ENCODE peak calls at places on chromosomes 6 and 20, in six cellular contexts. X is fibroblast of lung, J is PC-3, N is neural progenitor cell, Q is mammary epithelial cell, C is DND-41. P is an unnamed sample.
A peak's percentile ranks its signal among the peaks of the same experiment; 100 is the strongest.

GRCh38 chr20:3613821-3614440 is 49.3 kb downstream of the GFRA4 start:
- DNase-seq in Q (no peak), C (no peak), N (peak; percentile 7), X (peak; percentile 31), J (peak; percentile 27), P (no peak)

GRCh38 chr20:46151936-46152335 is 33.8 kb downstream of the CD40 start:
- DNase-seq in Q (no peak), J (peak; percentile 21), C (peak; percentile 39), X (no peak), N (peak; percentile 42), P (peak; percentile 87)

GRCh38 chr6:38024908-38025307 is 205.4 kb downstream of the ZFAND3 start:
- DNase-seq in N (no peak), C (no peak), Q (no peak), J (no peak), X (peak; percentile 24), P (no peak)

GRCh38 chr6:19834858-19835257 is 2.3 kb upstream of the ID4 start:
- DNase-seq in C (no peak), N (no peak), X (peak; percentile 23), Q (peak; percentile 18), J (peak; percentile 39), P (no peak)

GRCh38 chr20:12847862-12848261 is 160.9 kb upstream of the SPTLC3 start:
- DNase-seq in X (no peak), Q (peak; percentile 35), C (no peak), N (peak; percentile 21), J (peak; percentile 44), P (no peak)

GRCh38 chr6:109766167-109766566 is 75.1 kb downstream of the FIG4 start:
- DNase-seq in N (no peak), C (no peak), J (no peak), Q (no peak), X (no peak), P (no peak)

GRCh38 chr6:117840541-117840983 is 66.5 kb upstream of the SLC35F1 start:
- DNase-seq in N (peak; percentile 70), Q (peak; percentile 42), C (no peak), J (peak; percentile 65), X (peak; percentile 74), P (peak; percentile 61)

GRCh38 chr20:35307666-35308653 is 15.7 kb upstream of the FAM83C start:
- DNase-seq in X (peak; percentile 87), N (no peak), J (peak; percentile 94), C (no peak), Q (peak; percentile 96), P (no peak)

GRCh38 chr6:14875678-14876063 is 370.2 kb upstream of the JARID2 start:
- DNase-seq in J (no peak), X (no peak), C (no peak), Q (no peak), N (no peak), P (no peak)

GRCh38 chr6:142387997-142388815 is 86.4 kb downstream of the ADGRG6 start:
- DNase-seq in J (peak; percentile 72), X (peak; percentile 49), C (no peak), N (peak; percentile 43), Q (peak; percentile 16), P (no peak)

GRCh38 chr6:158474961-158475343 is 84.9 kb upstream of the TMEM181 start:
- DNase-seq in Q (no peak), X (peak; percentile 53), N (no peak), J (peak; percentile 89), C (no peak), P (no peak)

GRCh38 chr20:50333856-50334255 is 143.2 kb downstream of the CEBPB start:
- DNase-seq in J (peak; percentile 73), X (peak; percentile 95), C (no peak), Q (peak; percentile 95), N (no peak), P (no peak)

GRCh38 chr6:100453701-100454521 is 10.8 kb downstream of the SIM1 start:
- DNase-seq in J (peak; percentile 26), N (peak; percentile 86), Q (no peak), C (no peak), X (no peak), P (peak; percentile 92)

GRCh38 chr6:83231146-83231545 is 38.0 kb downstream of the RWDD2A start:
- DNase-seq in X (peak; percentile 96), C (no peak), N (no peak), J (no peak), Q (no peak), P (no peak)

GRCh38 chr6:109455502-109456282 is at the start of gene MICAL1:
- DNase-seq in N (peak; percentile 88), J (peak; percentile 47), C (peak; percentile 83), X (peak; percentile 63), Q (peak; percentile 38), P (peak; percentile 89)

GRCh38 chr6:7042654-7043545 is 64.9 kb upstream of the RREB1 start:
- DNase-seq in J (no peak), X (no peak), Q (no peak), C (no peak), N (peak; percentile 57), P (peak; percentile 63)

GRCh38 chr6:82612475-82612874 is 248.9 kb downstream of the TPBG start:
- DNase-seq in Q (no peak), N (no peak), X (peak; percentile 17), C (no peak), J (no peak), P (no peak)

GRCh38 chr6:108260126-108260808 is 573 bp downstream of the SNX3 start:
- DNase-seq in X (peak; percentile 39), N (peak; percentile 65), J (peak; percentile 45), Q (peak; percentile 55), C (peak; percentile 12), P (no peak)

GRCh38 chr20:35007891-35008290 is 52.2 kb downstream of the MYH7B start:
- DNase-seq in J (no peak), Q (no peak), N (no peak), X (no peak), C (no peak), P (peak; percentile 28)

GRCh38 chr6:75524322-75524972 is 30.8 kb upstream of the FILIP1 start:
- DNase-seq in X (peak; percentile 97), N (peak; percentile 6), C (no peak), J (peak; percentile 88), Q (no peak), P (no peak)

GRCh38 chr6:168956884-168957730 is 296.5 kb downstream of the THBS2 start:
- DNase-seq in X (peak; percentile 78), N (peak; percentile 78), C (peak; percentile 50), J (peak; percentile 58), Q (peak; percentile 64), P (peak; percentile 87)

GRCh38 chr6:303948-304558 is 11.8 kb downstream of the DUSP22 start:
- DNase-seq in C (no peak), Q (no peak), J (no peak), X (no peak), N (peak; percentile 32), P (peak; percentile 81)

GRCh38 chr6:14477559-14477958 is 360.0 kb downstream of the CD83 start:
- DNase-seq in C (no peak), Q (no peak), X (no peak), J (no peak), N (no peak), P (no peak)

GRCh38 chr20:31608256-31608980 is 3.3 kb downstream of the ID1 start:
- DNase-seq in N (peak; percentile 93), Q (peak; percentile 75), J (peak; percentile 94), X (peak; percentile 80), C (no peak), P (peak; percentile 98)

GRCh38 chr6:27479319-27480182 is 6.6 kb upstream of the ZNF184 start:
- DNase-seq in Q (peak; percentile 89), J (peak; percentile 89), X (peak; percentile 93), N (peak; percentile 87), C (peak; percentile 86), P (peak; percentile 91)

GRCh38 chr6:91083226-91083625 is 496.4 kb upstream of the MAP3K7 start:
- DNase-seq in J (no peak), X (peak; percentile 55), N (peak; percentile 22), C (no peak), Q (no peak), P (no peak)

GRCh38 chr6:115896538-115897129 is 164.1 kb downstream of the FRK start:
- DNase-seq in C (no peak), N (peak; percentile 62), X (peak; percentile 16), Q (peak; percentile 19), J (peak; percentile 62), P (no peak)

GRCh38 chr6:129210684-129211083 is 327.7 kb downstream of the LAMA2 start:
- DNase-seq in Q (no peak), N (no peak), C (no peak), J (no peak), X (no peak), P (no peak)
- H3K9ac ChIP-seq in Q (no peak overlapping the region), N (no peak overlapping the region), C (no peak overlapping the region), J (no peak overlapping the region), X (no peak overlapping the region), P (no peak overlapping the region)

DNA sequence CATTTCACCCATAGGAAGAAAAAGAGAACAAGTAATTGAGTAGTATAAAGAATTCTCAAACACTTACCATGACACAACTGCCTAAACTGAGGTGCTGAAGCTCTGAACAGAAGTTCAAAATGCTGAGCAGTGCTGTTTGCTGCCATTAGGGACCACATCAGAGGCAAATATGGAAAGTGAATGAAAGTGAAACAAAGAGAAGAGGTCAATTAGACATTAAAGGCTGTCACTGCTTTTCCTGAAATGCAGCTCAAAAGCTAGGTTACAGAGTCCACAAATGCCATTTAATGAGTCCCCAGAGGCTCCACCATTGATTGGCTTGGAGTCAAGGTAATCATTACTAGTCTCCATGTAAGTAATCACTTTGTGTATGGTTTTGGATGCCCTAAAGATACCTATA is 46.1 kb downstream of the POU3F2 start:
- DNase-seq in C (peak; percentile 28), J (no peak), N (no peak), X (no peak), Q (no peak), P (no peak)
- TF ChIP-seq CTCF in C (no peak), J (no peak), N (no peak), X (no peak), Q (no peak), P (no peak)

GRCh38 chr20:17595846-17596245 is 26.0 kb downstream of the DSTN start:
- DNase-seq in X (no peak), J (no peak), C (no peak), N (no peak), Q (no peak), P (no peak)

GRCh38 chr20:17593902-17594301 is 24.0 kb downstream of the DSTN start:
- DNase-seq in C (no peak), X (no peak), N (no peak), J (no peak), Q (no peak), P (no peak)

GRCh38 chr20:17594443-17594842 is 24.6 kb downstream of the DSTN start:
- DNase-seq in N (no peak), Q (peak; percentile 75), X (peak; percentile 81), C (no peak), J (peak; percentile 93), P (no peak)

GRCh38 chr20:17601957-17602356 is 32.1 kb downstream of the DSTN start:
- DNase-seq in X (no peak), Q (no peak), C (no peak), N (no peak), J (no peak), P (peak; percentile 48)

GRCh38 chr20:17598013-17598550 is 28.2 kb downstream of the DSTN start:
- DNase-seq in J (no peak), X (no peak), C (no peak), N (no peak), Q (no peak), P (no peak)
- H3K9ac ChIP-seq in J (no peak overlapping the region), X (no peak overlapping the region), C (no peak overlapping the region), N (no peak overlapping the region), Q (no peak overlapping the region), P (no peak overlapping the region)

DNA sequence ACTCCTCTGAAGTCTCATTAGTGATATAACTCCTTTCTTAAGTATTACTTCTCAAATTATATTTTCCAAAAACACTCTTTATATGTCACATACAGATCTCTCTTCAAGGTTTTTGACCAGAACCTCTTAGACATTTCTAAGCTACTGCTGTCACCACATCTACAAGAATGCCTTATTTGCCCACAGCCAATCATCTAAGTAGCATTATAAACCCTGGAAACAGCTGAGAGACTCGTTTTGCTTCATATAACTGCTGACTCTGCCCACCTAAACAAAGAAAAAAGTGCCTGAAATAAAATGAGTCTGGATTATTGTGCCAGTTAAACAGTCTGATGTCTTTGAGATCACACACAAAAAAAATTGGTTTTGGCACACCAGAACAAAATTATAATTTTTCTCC is 165.9 kb downstream of the COL9A1 start:
- DNase-seq in C (no peak), J (no peak), X (no peak), Q (no peak), N (no peak), P (no peak)
- TF ChIP-seq CTCF in C (no peak), J (no peak), X (no peak), Q (no peak), N (no peak), P (no peak)

P was measured in endodermal cell.